ENCODE peak calls at places on chromosomes 13 and 19, in seven cellular contexts. One of them, this sample, is unnamed.

GRCh38 chr19:34082289-34083077 is 89.8 kb upstream of the LSM14A start:
- DNase-seq in iPS-NIHi11: peak; percentile 48
- DNase-seq in LoVo: no peak
- DNase-seq in posterior cingulate gyrus: no peak
- DNase-seq in SJSA1: no peak
- DNase-seq in COR-L47: no peak
- DNase-seq in tibial nerve: no peak
- DNase-seq in this sample: no peak

GRCh38 chr19:10803252-10803651 is 32.8 kb downstream of the TMED1 start:
- DNase-seq in iPS-NIHi11: no peak
- DNase-seq in LoVo: no peak
- DNase-seq in posterior cingulate gyrus: no peak
- DNase-seq in SJSA1: no peak
- DNase-seq in COR-L47: no peak
- DNase-seq in tibial nerve: no peak
- DNase-seq in this sample: no peak

GRCh38 chr13:46964789-46965527 is 68.1 kb upstream of the HTR2A start:
- DNase-seq in iPS-NIHi11: no peak
- DNase-seq in LoVo: no peak
- DNase-seq in posterior cingulate gyrus: no peak
- DNase-seq in SJSA1: no peak
- DNase-seq in COR-L47: no peak
- DNase-seq in tibial nerve: no peak
- DNase-seq in this sample: peak; percentile 12

GRCh38 chr13:113802090-113802531 is 43.1 kb downstream of the TMEM255B start:
- DNase-seq in iPS-NIHi11: peak; percentile 90
- DNase-seq in LoVo: no peak
- DNase-seq in posterior cingulate gyrus: peak; percentile 78
- DNase-seq in SJSA1: peak; percentile 79
- DNase-seq in COR-L47: no peak
- DNase-seq in tibial nerve: no peak
- DNase-seq in this sample: peak; percentile 83

GRCh38 chr13:72180253-72180952 is 313.4 kb upstream of the DACH1 start:
- DNase-seq in iPS-NIHi11: peak; percentile 49
- DNase-seq in LoVo: no peak
- DNase-seq in posterior cingulate gyrus: no peak
- DNase-seq in SJSA1: no peak
- DNase-seq in COR-L47: no peak
- DNase-seq in tibial nerve: no peak
- DNase-seq in this sample: no peak

GRCh38 chr19:39390460-39390758 is 497 bp downstream of the PAF1 start:
- DNase-seq in iPS-NIHi11: no peak
- DNase-seq in LoVo: peak; percentile 71
- DNase-seq in posterior cingulate gyrus: no peak
- DNase-seq in SJSA1: no peak
- DNase-seq in COR-L47: no peak
- DNase-seq in tibial nerve: no peak
- DNase-seq in this sample: no peak

GRCh38 chr13:18953139-18953930 is 228.3 kb downstream of the TUBA3C start:
- DNase-seq in iPS-NIHi11: no peak
- DNase-seq in LoVo: no peak
- DNase-seq in posterior cingulate gyrus: peak; percentile 55
- DNase-seq in SJSA1: no peak
- DNase-seq in COR-L47: no peak
- DNase-seq in tibial nerve: no peak
- DNase-seq in this sample: no peak

GRCh38 chr13:42615691-42616090 is 41.7 kb downstream of the TNFSF11 start:
- DNase-seq in iPS-NIHi11: no peak
- DNase-seq in LoVo: peak; percentile 18
- DNase-seq in posterior cingulate gyrus: no peak
- DNase-seq in SJSA1: no peak
- DNase-seq in COR-L47: no peak
- DNase-seq in tibial nerve: no peak
- DNase-seq in this sample: no peak

GRCh38 chr13:38355595-38356120 is 6.0 kb downstream of the UFM1 start:
- DNase-seq in iPS-NIHi11: no peak
- DNase-seq in LoVo: no peak
- DNase-seq in posterior cingulate gyrus: no peak
- DNase-seq in SJSA1: no peak
- DNase-seq in COR-L47: no peak
- DNase-seq in tibial nerve: no peak
- DNase-seq in this sample: no peak

GRCh38 chr13:110533771-110534670 is 27.5 kb downstream of the RAB20 start:
- DNase-seq in iPS-NIHi11: no peak
- DNase-seq in LoVo: no peak
- DNase-seq in posterior cingulate gyrus: peak; percentile 68
- DNase-seq in SJSA1: no peak
- DNase-seq in COR-L47: no peak
- DNase-seq in tibial nerve: no peak
- DNase-seq in this sample: no peak

GRCh38 chr19:4557186-4557970 is 2.1 kb downstream of the SEMA6B start:
- DNase-seq in iPS-NIHi11: peak; percentile 68
- DNase-seq in LoVo: no peak
- DNase-seq in posterior cingulate gyrus: no peak
- DNase-seq in SJSA1: no peak
- DNase-seq in COR-L47: no peak
- DNase-seq in tibial nerve: no peak
- DNase-seq in this sample: peak; percentile 47

GRCh38 chr13:47803131-47803530 is 197.9 kb downstream of the SUCLA2 start:
- DNase-seq in iPS-NIHi11: no peak
- DNase-seq in LoVo: no peak
- DNase-seq in posterior cingulate gyrus: no peak
- DNase-seq in SJSA1: no peak
- DNase-seq in COR-L47: no peak
- DNase-seq in tibial nerve: no peak
- DNase-seq in this sample: no peak

GRCh38 chr13:114313061-114313860 is 1.0 kb upstream of the CHAMP1 start:
- DNase-seq in iPS-NIHi11: no peak
- DNase-seq in LoVo: peak; percentile 37
- DNase-seq in posterior cingulate gyrus: peak; percentile 79
- DNase-seq in SJSA1: peak; percentile 12
- DNase-seq in COR-L47: no peak
- DNase-seq in tibial nerve: no peak
- DNase-seq in this sample: peak; percentile 19

GRCh38 chr19:29610213-29610573 is 4.1 kb downstream of the POP4 start:
- DNase-seq in iPS-NIHi11: no peak
- DNase-seq in LoVo: no peak
- DNase-seq in posterior cingulate gyrus: no peak
- DNase-seq in SJSA1: no peak
- DNase-seq in COR-L47: no peak
- DNase-seq in tibial nerve: no peak
- DNase-seq in this sample: no peak

GRCh38 chr19:4009990-4010807 is 2.7 kb downstream of the PIAS4 start:
- DNase-seq in iPS-NIHi11: no peak
- DNase-seq in LoVo: no peak
- DNase-seq in posterior cingulate gyrus: peak; percentile 82
- DNase-seq in SJSA1: no peak
- DNase-seq in COR-L47: no peak
- DNase-seq in tibial nerve: no peak
- DNase-seq in this sample: no peak

GRCh38 chr13:54092686-54093085 is 1064.1 kb downstream of the OLFM4 start:
- DNase-seq in iPS-NIHi11: no peak
- DNase-seq in LoVo: no peak
- DNase-seq in posterior cingulate gyrus: peak; percentile 35
- DNase-seq in SJSA1: no peak
- DNase-seq in COR-L47: no peak
- DNase-seq in tibial nerve: no peak
- DNase-seq in this sample: no peak

GRCh38 chr13:102870677-102871415 is 25.0 kb downstream of the ERCC5 start:
- DNase-seq in iPS-NIHi11: peak; percentile 82
- DNase-seq in LoVo: peak; percentile 37
- DNase-seq in posterior cingulate gyrus: peak; percentile 96
- DNase-seq in SJSA1: peak; percentile 71
- DNase-seq in COR-L47: peak; percentile 67
- DNase-seq in tibial nerve: no peak
- DNase-seq in this sample: peak; percentile 42

GRCh38 chr19:10784257-10784656 is 51.8 kb downstream of the TMED1 start:
- DNase-seq in iPS-NIHi11: no peak
- DNase-seq in LoVo: no peak
- DNase-seq in posterior cingulate gyrus: no peak
- DNase-seq in SJSA1: no peak
- DNase-seq in COR-L47: no peak
- DNase-seq in tibial nerve: no peak
- DNase-seq in this sample: no peak

GRCh38 chr13:112132142-112132541 is 65.2 kb downstream of the SOX1 start:
- DNase-seq in iPS-NIHi11: no peak
- DNase-seq in LoVo: no peak
- DNase-seq in posterior cingulate gyrus: peak; percentile 67
- DNase-seq in SJSA1: no peak
- DNase-seq in COR-L47: no peak
- DNase-seq in tibial nerve: no peak
- DNase-seq in this sample: peak; percentile 53

GRCh38 chr13:28657784-28658538 is 969 bp upstream of the POMP start:
- DNase-seq in iPS-NIHi11: no peak
- DNase-seq in LoVo: peak; percentile 7
- DNase-seq in posterior cingulate gyrus: no peak
- DNase-seq in SJSA1: no peak
- DNase-seq in COR-L47: no peak
- DNase-seq in tibial nerve: no peak
- DNase-seq in this sample: no peak

GRCh38 chr13:50222569-50223332 is 207.5 kb downstream of the KCNRG start:
- DNase-seq in iPS-NIHi11: no peak
- DNase-seq in LoVo: no peak
- DNase-seq in posterior cingulate gyrus: peak; percentile 82
- DNase-seq in SJSA1: no peak
- DNase-seq in COR-L47: no peak
- DNase-seq in tibial nerve: peak; percentile 62
- DNase-seq in this sample: peak; percentile 37

GRCh38 chr19:45767881-45768643 is 990 bp downstream of the SIX5 start:
- DNase-seq in iPS-NIHi11: peak; percentile 49
- DNase-seq in LoVo: peak; percentile 37
- DNase-seq in posterior cingulate gyrus: peak; percentile 87
- DNase-seq in SJSA1: peak; percentile 75
- DNase-seq in COR-L47: peak; percentile 24
- DNase-seq in tibial nerve: no peak
- DNase-seq in this sample: peak; percentile 80

GRCh38 chr13:106028916-106029315 is 506.5 kb downstream of the EFNB2 start:
- DNase-seq in iPS-NIHi11: no peak
- DNase-seq in LoVo: no peak
- DNase-seq in posterior cingulate gyrus: no peak
- DNase-seq in SJSA1: no peak
- DNase-seq in COR-L47: no peak
- DNase-seq in tibial nerve: no peak
- DNase-seq in this sample: no peak

GRCh38 chr13:26539738-26540292 is 17.7 kb upstream of the WASF3 start:
- DNase-seq in iPS-NIHi11: no peak
- DNase-seq in LoVo: no peak
- DNase-seq in posterior cingulate gyrus: no peak
- DNase-seq in SJSA1: no peak
- DNase-seq in COR-L47: no peak
- DNase-seq in tibial nerve: no peak
- DNase-seq in this sample: no peak

GRCh38 chr19:12485571-12485970 is 955 bp upstream of the ZNF709 start:
- DNase-seq in iPS-NIHi11: no peak
- DNase-seq in LoVo: no peak
- DNase-seq in posterior cingulate gyrus: no peak
- DNase-seq in SJSA1: no peak
- DNase-seq in COR-L47: no peak
- DNase-seq in tibial nerve: no peak
- DNase-seq in this sample: no peak

GRCh38 chr19:3420909-3421619 is 54.7 kb downstream of the NFIC start:
- DNase-seq in iPS-NIHi11: no peak
- DNase-seq in LoVo: no peak
- DNase-seq in posterior cingulate gyrus: peak; percentile 85
- DNase-seq in SJSA1: no peak
- DNase-seq in COR-L47: no peak
- DNase-seq in tibial nerve: no peak
- DNase-seq in this sample: no peak